ENCODE peak calls at places on chromosomes 11 and 22, in four cellular contexts. D is left ventricle myocardium inferior, R is astrocyte of the spinal cord, C is fibroblast of the aortic adventitia. U is an unnamed sample.

GRCh38 chr22:31230871-31231621 is 18.9 kb downstream of the LIMK2 start:
- DNase-seq in D (no peak), R (peak), C (peak), U (peak)

GRCh38 chr22:35971418-35972119 is 57.1 kb downstream of the RBFOX2 start:
- DNase-seq in D (no peak), R (peak), C (peak), U (no peak)

GRCh38 chr22:29813126-29813525 is 24.9 kb downstream of the ASCC2 start:
- DNase-seq in D (no peak), R (no peak), C (no peak), U (no peak)

GRCh38 chr11:74870485-74870884 is 78.4 kb downstream of the XRRA1 start:
- DNase-seq in D (no peak), R (peak), C (peak), U (no peak)

GRCh38 chr11:111301004-111301839 is 2.9 kb downstream of the POU2AF3 start:
- DNase-seq in D (no peak), R (no peak), C (no peak), U (no peak)

GRCh38 chr11:110176366-110177056 is 83.3 kb downstream of the ZC3H12C start:
- DNase-seq in D (no peak), R (peak), C (no peak), U (no peak)

GRCh38 chr22:36017661-36018091 is 10.9 kb downstream of the RBFOX2 start:
- DNase-seq in D (no peak), R (no peak), C (no peak), U (no peak)

GRCh38 chr11:12585861-12586260 is 88.4 kb upstream of the TEAD1 start:
- DNase-seq in D (no peak), R (no peak), C (no peak), U (no peak)

GRCh38 chr22:31347251-31348008 is 1.3 kb upstream of the PATZ1 start:
- DNase-seq in D (peak), R (peak), C (peak), U (peak)

GRCh38 chr11:29282088-29282487 is 734.7 kb downstream of the KCNA4 start:
- DNase-seq in D (no peak), R (peak), C (peak), U (no peak)

GRCh38 chr11:2590951-2591754 is 108.6 kb downstream of the KCNQ1OT1 start:
- DNase-seq in D (no peak), R (no peak), C (no peak), U (no peak)

GRCh38 chr11:11149671-11150459 is 203.2 kb downstream of the CSNK2A3 start:
- DNase-seq in D (no peak), R (no peak), C (no peak), U (no peak)

GRCh38 chr22:23772315-23773246 is at the start of gene MMP11:
- DNase-seq in D (peak), R (no peak), C (peak), U (peak)

GRCh38 chr11:96188625-96189006 is 154.4 kb downstream of the MAML2 start:
- DNase-seq in D (no peak), R (peak), C (peak), U (no peak)

GRCh38 chr11:6608726-6609501 is 3.1 kb downstream of the TAF10 start:
- DNase-seq in D (no peak), R (no peak), C (no peak), U (no peak)

GRCh38 chr22:47940211-47940610 is 1177.8 kb downstream of the TBC1D22A start:
- DNase-seq in D (no peak), R (no peak), C (no peak), U (no peak)

GRCh38 chr11:72831521-72832300 is 17.5 kb downstream of the ATG16L2 start:
- DNase-seq in D (peak), R (peak), C (peak), U (peak)

GRCh38 chr11:10381730-10382129 is 73.3 kb upstream of the AMPD3 start:
- DNase-seq in D (no peak), R (peak), C (peak), U (no peak)

GRCh38 chr11:45899086-45899447 is 8.0 kb downstream of the FREY1 start:
- DNase-seq in D (no peak), R (no peak), C (no peak), U (no peak)

GRCh38 chr11:47569646-47570045 is 4.2 kb downstream of the PTPMT1 start:
- DNase-seq in D (no peak), R (no peak), C (no peak), U (no peak)

GRCh38 chr11:10385696-10386095 is 69.4 kb upstream of the AMPD3 start:
- DNase-seq in D (peak), R (no peak), C (no peak), U (no peak)

GRCh38 chr11:96045622-96046456 is 121.9 kb upstream of the MTMR2 start:
- DNase-seq in D (peak), R (peak), C (peak), U (peak)

GRCh38 chr11:124600924-124601323 is 10.3 kb upstream of the PANX3 start:
- DNase-seq in D (no peak), R (no peak), C (no peak), U (no peak)

GRCh38 chr11:44269369-44270351 is 40.3 kb downstream of the ALX4 start:
- DNase-seq in D (no peak), R (peak), C (peak), U (no peak)

GRCh38 chr22:37747090-37747714 is 50.4 kb downstream of the TRIOBP start:
- DNase-seq in D (peak), R (peak), C (peak), U (peak)

GRCh38 chr11:122642472-122642922 is 13.0 kb upstream of the UBASH3B start:
- DNase-seq in D (no peak), R (peak), C (peak), U (no peak)

GRCh38 chr11:11072067-11072466 is 214.2 kb upstream of the ZBED5 start:
- DNase-seq in D (no peak), R (no peak), C (no peak), U (no peak)

GRCh38 chr22:49532831-49533802 is 294.6 kb downstream of the BRD1 start:
- DNase-seq in D (no peak), R (no peak), C (no peak), U (no peak)

GRCh38 chr22:37676691-37677627 is 1.5 kb downstream of the LGALS1 start:
- DNase-seq in D (peak), R (peak), C (peak), U (peak)

GRCh38 chr11:133081730-133082452 is 450.4 kb downstream of the OPCML start:
- DNase-seq in D (no peak), R (no peak), C (no peak), U (peak)

GRCh38 chr11:10858505-10859360 is 880 bp upstream of the ZBED5 start:
- DNase-seq in D (peak), R (no peak), C (peak), U (peak)

GRCh38 chr11:101476186-101476585 is 107.6 kb downstream of the TRPC6 start:
- DNase-seq in D (no peak), R (no peak), C (no peak), U (no peak)

GRCh38 chr11:358129-358805 is 11.0 kb upstream of the B4GALNT4 start:
- DNase-seq in D (no peak), R (no peak), C (peak), U (no peak)
- TF ChIP-seq CTCF in D (no peak), R (no peak), C (no peak), U (no peak)

DNA sequence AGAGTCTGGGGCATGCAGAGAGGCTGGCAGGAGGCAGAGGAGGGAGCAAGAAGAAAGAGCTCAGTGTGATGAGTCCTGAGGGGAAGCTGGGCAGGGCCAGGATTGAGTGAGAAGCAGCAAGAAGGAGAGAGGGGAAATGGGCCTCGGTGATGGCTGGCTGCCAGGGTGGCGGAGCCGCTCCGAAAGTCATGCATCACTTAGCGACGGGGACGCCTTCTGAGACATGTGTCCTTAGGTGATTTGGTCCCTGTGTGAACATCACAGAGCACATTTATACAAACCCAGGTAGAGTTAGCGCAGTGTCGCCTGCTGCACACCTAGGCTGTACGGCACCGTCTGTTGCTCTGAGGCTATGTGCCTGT is 15.1 kb downstream of the TBC1D22A start:
- DNase-seq in D (peak), R (no peak), C (no peak), U (no peak)
- TF ChIP-seq CTCF in D (no peak), R (no peak), C (no peak), U (no peak)

GRCh38 chr22:41245917-41246499 is 5.3 kb upstream of the CHADL start:
- DNase-seq in D (no peak), R (no peak), C (no peak), U (no peak)
- TF ChIP-seq CTCF in D (no peak), R (peak), C (no peak), U (peak)

GRCh38 chr11:18239655-18240054 is 3.1 kb upstream of the SAA4 start:
- DNase-seq in D (no peak), R (no peak), C (no peak), U (no peak)

GRCh38 chr11:18248561-18248960 is at the start of gene SAA2:
- DNase-seq in D (no peak), R (no peak), C (no peak), U (no peak)

GRCh38 chr11:18245396-18245795 is 3.1 kb downstream of the SAA2 start:
- DNase-seq in D (no peak), R (no peak), C (peak), U (no peak)

DNA sequence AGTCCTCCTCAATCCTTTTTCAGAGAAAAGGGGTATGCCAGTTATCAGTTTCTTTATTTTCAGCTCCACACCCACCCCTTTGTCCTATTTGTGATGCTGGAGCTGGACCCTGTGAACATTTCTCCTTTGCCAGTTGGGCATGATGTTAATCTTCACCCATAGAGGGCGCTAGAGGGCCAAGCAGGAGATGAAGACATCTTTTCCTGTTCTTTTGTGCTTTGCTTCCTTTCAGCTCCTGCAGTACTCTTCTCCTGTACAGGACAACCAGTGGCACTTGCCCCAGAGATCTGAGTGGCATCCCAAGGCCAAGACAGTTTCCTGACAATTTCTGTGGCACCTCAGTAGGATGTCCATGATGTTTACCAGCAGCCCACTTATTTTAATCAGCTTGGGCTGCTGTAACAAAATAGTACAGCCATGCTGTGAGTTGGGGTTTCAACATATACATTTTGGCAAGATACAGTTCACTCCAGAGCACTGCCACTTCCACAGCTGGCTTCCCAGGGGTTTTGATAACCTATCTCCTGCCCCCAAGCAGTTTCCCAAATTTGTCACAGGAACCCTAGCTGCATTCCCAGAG is 4.6 kb downstream of the SAA2 start:
- DNase-seq in D (no peak), R (peak), C (peak), U (peak)
- TF ChIP-seq CTCF in D (peak), R (peak), C (peak), U (peak)

DNA sequence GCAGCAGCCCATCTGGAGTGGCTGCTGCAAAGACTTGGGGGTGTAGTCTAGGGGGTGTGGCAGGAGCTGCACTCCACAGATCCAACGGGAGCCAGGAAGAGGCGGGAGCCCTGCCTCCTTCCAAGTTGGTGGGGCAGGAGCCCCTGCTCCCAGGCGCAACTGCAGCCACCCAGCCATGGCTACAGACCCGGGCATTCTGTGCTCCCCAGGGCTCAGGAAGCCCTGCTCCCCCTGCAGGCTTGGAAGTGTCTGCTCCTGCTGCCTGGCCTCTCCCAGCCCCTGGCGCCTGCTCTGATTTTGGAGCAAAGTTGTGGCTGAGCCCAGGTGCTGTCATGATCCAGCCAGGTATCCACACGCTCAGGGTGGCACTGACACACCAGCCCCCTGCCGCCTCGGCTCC is 58.5 kb downstream of the CCDC34 start:
- DNase-seq in D (no peak), R (no peak), C (no peak), U (no peak)
- TF ChIP-seq CTCF in D (no peak), R (no peak), C (no peak), U (no peak)

GRCh38 chr11:34342008-34342533 is 15.7 kb downstream of the ABTB2 start:
- DNase-seq in D (peak), R (peak), C (peak), U (no peak)
- TF ChIP-seq CTCF in D (peak), R (no peak), C (peak), U (no peak)

GRCh38 chr11:9266132-9266736 is 1.1 kb upstream of the DENND5A start:
- DNase-seq in D (no peak), R (no peak), C (no peak), U (no peak)

GRCh38 chr11:9264381-9265210 is 554 bp downstream of the DENND5A start:
- DNase-seq in D (peak), R (peak), C (peak), U (peak)

GRCh38 chr11:9263840-9264380 is 1.2 kb downstream of the DENND5A start:
- DNase-seq in D (no peak), R (no peak), C (no peak), U (no peak)

GRCh38 chr11:9265211-9266131 is at the start of gene DENND5A:
- DNase-seq in D (peak), R (peak), C (peak), U (peak)

DNA sequence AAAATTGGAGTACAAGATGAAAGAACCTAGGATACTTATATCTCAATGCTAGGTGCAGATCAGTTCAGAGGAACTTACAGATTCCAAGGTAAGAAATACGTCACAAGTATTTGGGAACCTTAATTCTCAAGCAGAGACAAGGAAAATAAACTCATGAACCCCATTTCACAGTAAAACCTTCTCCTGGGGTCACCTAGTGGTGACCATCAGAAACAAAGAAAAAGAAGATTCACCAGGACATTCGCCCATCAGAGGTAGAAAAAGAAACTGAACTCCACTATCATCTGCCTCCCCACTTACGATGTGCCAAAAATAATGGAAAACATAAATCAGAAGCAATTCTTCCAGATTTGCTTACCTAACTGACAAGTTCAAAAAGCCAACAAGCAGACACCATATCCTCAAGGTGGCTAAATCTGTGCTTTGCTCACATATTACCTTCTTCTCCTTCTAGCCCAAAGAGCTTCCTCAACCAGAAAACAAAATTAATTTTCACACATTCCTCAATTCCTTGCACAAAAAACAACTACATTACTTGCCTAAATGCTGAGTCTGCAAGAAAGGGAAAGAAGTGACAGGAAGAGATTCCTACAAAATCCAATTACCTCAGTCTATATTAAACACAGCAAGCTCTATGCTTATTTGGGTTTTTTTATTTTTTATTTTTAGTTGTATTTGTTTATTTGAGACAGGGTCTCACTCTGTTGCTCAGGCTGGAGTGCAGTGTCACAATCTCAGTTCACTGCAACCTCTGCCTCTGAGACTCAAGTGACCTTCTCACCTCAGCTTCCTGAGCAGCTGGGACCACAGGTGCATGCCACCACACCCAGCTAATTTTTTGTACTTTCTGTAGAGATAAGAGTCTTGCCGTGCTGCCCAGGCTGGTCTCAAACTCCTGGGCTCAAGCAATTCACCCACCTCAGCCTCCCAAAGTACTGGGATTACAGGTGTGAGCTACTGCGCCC is 4.7 kb downstream of the DENND5A start:
- DNase-seq in D (no peak), R (no peak), C (no peak), U (no peak)
- TF ChIP-seq CTCF in D (peak), R (peak), C (peak), U (no peak)

GRCh38 chr22:19753090-19753842 is 7.3 kb upstream of the TBX1 start:
- DNase-seq in D (no peak), R (no peak), C (no peak), U (no peak)
- TF ChIP-seq CTCF in D (no peak), R (peak), C (no peak), U (no peak)

GRCh38 chr11:92859290-92859689 is 110.2 kb upstream of the MTNR1B start:
- DNase-seq in D (no peak), R (no peak), C (no peak), U (no peak)

GRCh38 chr11:92866679-92867282 is 102.7 kb upstream of the MTNR1B start:
- DNase-seq in D (peak), R (no peak), C (no peak), U (no peak)

GRCh38 chr11:92865352-92865751 is 104.1 kb upstream of the MTNR1B start:
- DNase-seq in D (no peak), R (peak), C (no peak), U (no peak)

DNA sequence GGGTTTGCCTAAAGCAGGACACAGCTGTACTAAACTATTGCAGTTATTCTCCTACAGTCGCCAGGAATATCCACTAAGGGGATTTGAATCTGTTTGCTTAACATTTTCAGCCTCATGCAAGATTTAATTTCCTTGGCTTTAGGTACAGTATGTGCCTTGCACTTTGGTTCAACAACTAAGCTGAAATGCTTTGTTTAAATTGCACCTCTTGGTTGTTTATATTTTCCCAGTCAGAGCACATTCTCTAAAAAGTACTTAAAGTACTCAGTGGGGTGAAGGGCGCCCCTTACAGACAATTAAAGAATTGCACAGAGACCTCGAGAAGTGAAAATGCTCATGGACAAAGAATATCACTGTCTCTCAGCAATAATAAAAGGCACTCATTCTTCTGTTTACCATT is 107.8 kb upstream of the MTNR1B start:
- DNase-seq in D (no peak), R (no peak), C (no peak), U (no peak)
- TF ChIP-seq CTCF in D (no peak), R (peak), C (no peak), U (peak)